ENCODE peak calls at places on chromosomes 12 and 14, in eight cellular contexts. V, Z, B, Y, G, F, C and M are unnamed samples.

GRCh38 chr12:124757329-124757728 is 106.3 kb downstream of the SCARB1 start:
- DNase-seq in B (no peak), Y (no peak), G (no peak), Z (no peak), V (no peak), F (no peak), C (no peak), M (no peak)

GRCh38 chr14:76760331-76761197 is 704 bp upstream of the VASH1 start:
- DNase-seq in V (no peak), B (no peak), Y (no peak), G (no peak), Z (no peak), F (no peak), C (no peak), M (no peak)

GRCh38 chr14:20247651-20248246 is 8.7 kb downstream of the OR11H4 start:
- DNase-seq in G (no peak), B (no peak), Y (no peak), C (no peak), F (peak), V (no peak), Z (peak), M (no peak)

GRCh38 chr14:80988742-80989429 is 33.5 kb downstream of the TSHR start:
- DNase-seq in Z (no peak), F (no peak), G (no peak), C (peak), Y (no peak), V (no peak), B (no peak), M (no peak)

GRCh38 chr12:85425349-85425612 is 145.3 kb downstream of the ALX1 start:
- DNase-seq in F (no peak), C (no peak), V (no peak), Y (no peak), B (no peak), G (no peak), Z (no peak), M (no peak)

GRCh38 chr14:22657861-22658260 is 13.7 kb upstream of the OR6J1 start:
- DNase-seq in C (peak), B (no peak), G (no peak), F (peak), Y (no peak), V (no peak), Z (no peak), M (no peak)

GRCh38 chr14:101960225-101960624 is 4.1 kb upstream of the DYNC1H1 start:
- DNase-seq in V (no peak), C (peak), Y (no peak), G (no peak), F (no peak), B (no peak), Z (no peak), M (peak)

GRCh38 chr12:108948369-108948768 is 68.5 kb downstream of the DAO start:
- DNase-seq in Z (no peak), G (no peak), B (no peak), Y (no peak), C (no peak), F (no peak), V (no peak), M (no peak)